ENCODE peak calls at places on chromosomes 2 and 18, in eight cellular contexts. J is T follicular helper cell; V is stimulated activated CD4-positive, alpha-beta T cell treated with anti-CD3 and anti-CD28 coated beads, Interleukin-1b, Interleukin-23, amount 100 ng/mL, for 4 hours; N is HTR-8/SVneo; O is activated T-helper 9 cell treated with anti-CD3 and anti-CD28 coated beads, Interleukin-2, amount 50 U/mL, for 16 hours; C is D341Med; Q is left kidney; M is NCI-H1105 treated with DMSO at 0.1 percent for 48 hours. L is an unnamed sample.

GRCh38 chr2:5696741-5697521 is 4.7 kb downstream of the SOX11 start:
- DNase-seq in N (no peak), C (peak; percentile 74), M (peak; percentile 66), Q (peak; percentile 86), V (no peak), J (no peak), O (no peak), L (no peak)

GRCh38 chr2:99066602-99067001 is 74.9 kb upstream of the C2orf15 start:
- DNase-seq in J (no peak), O (no peak), V (no peak), C (peak; percentile 29), Q (peak; percentile 58), N (peak; percentile 42), M (peak; percentile 69), L (no peak)

GRCh38 chr2:24559714-24560113 is 68.7 kb downstream of the NCOA1 start:
- DNase-seq in Q (no peak), N (no peak), C (no peak), V (no peak), J (no peak), M (no peak), O (no peak), L (no peak)

GRCh38 chr18:77209587-77209986 is 40.1 kb upstream of the GALR1 start:
- DNase-seq in O (no peak), Q (no peak), N (no peak), J (no peak), V (no peak), C (no peak), M (no peak), L (no peak)

GRCh38 chr2:176554107-176555048 is 285.1 kb downstream of the MTX2 start:
- DNase-seq in O (no peak), Q (peak; percentile 91), M (peak; percentile 77), V (no peak), N (peak; percentile 66), J (no peak), C (peak; percentile 60), L (peak; percentile 1)

GRCh38 chr2:204315236-204315662 is 230.0 kb upstream of the PARD3B start:
- DNase-seq in V (no peak), Q (peak; percentile 81), J (no peak), M (peak; percentile 32), N (no peak), C (no peak), O (no peak), L (no peak)

GRCh38 chr2:125224830-125225229 is 1199.7 kb downstream of the CNTNAP5 start:
- DNase-seq in O (no peak), N (no peak), J (no peak), M (no peak), V (no peak), Q (no peak), C (no peak), L (no peak)

GRCh38 chr2:54599326-54599710 is 124.1 kb upstream of the EML6 start:
- DNase-seq in V (no peak), M (no peak), J (no peak), C (no peak), O (no peak), N (no peak), Q (no peak), L (no peak)

GRCh38 chr2:19020144-19021099 is 338.0 kb downstream of the OSR1 start:
- DNase-seq in O (no peak), J (no peak), Q (no peak), M (no peak), N (no peak), V (no peak), C (no peak), L (no peak)

GRCh38 chr18:49081511-49082146 is 130.9 kb upstream of the SMAD7 start:
- DNase-seq in N (no peak), C (no peak), M (no peak), Q (no peak), J (no peak), O (no peak), V (no peak), L (no peak)

GRCh38 chr2:97966545-97967215 is 29.1 kb downstream of the TMEM131 start:
- DNase-seq in C (no peak), O (no peak), J (no peak), M (no peak), Q (no peak), V (no peak), N (no peak), L (no peak)

GRCh38 chr2:23545391-23545790 is 160.4 kb downstream of the KLHL29 start:
- DNase-seq in M (no peak), O (no peak), Q (no peak), C (no peak), N (peak; percentile 53), J (no peak), V (no peak), L (no peak)

GRCh38 chr2:15700610-15701325 is 109.1 kb downstream of the DDX1 start:
- DNase-seq in O (no peak), N (no peak), J (no peak), Q (no peak), C (no peak), M (no peak), V (no peak), L (no peak)

GRCh38 chr2:241314181-241314932 is 1.1 kb downstream of the HDLBP start:
- DNase-seq in Q (no peak), J (no peak), C (no peak), V (no peak), M (no peak), O (no peak), N (no peak), L (no peak)

GRCh38 chr2:212991120-212991519 is 160.3 kb downstream of the IKZF2 start:
- DNase-seq in O (no peak), Q (no peak), J (no peak), N (no peak), M (no peak), V (no peak), C (no peak), L (no peak)

GRCh38 chr18:74127483-74127750 is 20.2 kb downstream of the FBXO15 start:
- DNase-seq in V (no peak), Q (no peak), C (no peak), N (no peak), J (no peak), M (no peak), O (no peak), L (no peak)

GRCh38 chr2:237563816-237564215 is 2.6 kb upstream of the PRLH start:
- DNase-seq in C (no peak), O (no peak), Q (peak; percentile 90), J (no peak), M (no peak), N (no peak), V (no peak), L (no peak)

GRCh38 chr2:206979922-206980321 is 40.6 kb downstream of the CPO start:
- DNase-seq in C (no peak), O (no peak), J (no peak), N (no peak), M (no peak), V (no peak), Q (no peak), L (no peak)

GRCh38 chr2:95262896-95263542 is 11.2 kb upstream of the PROM2 start:
- DNase-seq in J (no peak), Q (no peak), V (no peak), O (no peak), N (no peak), M (no peak), C (no peak), L (no peak)

GRCh38 chr2:43210467-43211303 is 15.7 kb downstream of the ZFP36L2 start:
- DNase-seq in M (no peak), V (no peak), J (no peak), C (no peak), O (no peak), N (no peak), Q (peak; percentile 86), L (no peak)

GRCh38 chr18:40769786-40770185 is 1185.2 kb upstream of the PIK3C3 start:
- DNase-seq in O (no peak), C (no peak), Q (no peak), J (no peak), N (no peak), M (no peak), V (no peak), L (no peak)

GRCh38 chr2:73000808-73001570 is 70.5 kb downstream of the SFXN5 start:
- DNase-seq in M (no peak), Q (no peak), O (no peak), C (peak; percentile 3), V (no peak), J (no peak), N (no peak), L (no peak)

GRCh38 chr2:28534817-28535216 is 39.0 kb downstream of the PLB1 start:
- DNase-seq in Q (no peak), N (no peak), V (no peak), J (no peak), O (no peak), C (no peak), M (no peak), L (no peak)

GRCh38 chr2:172702451-172702850 is 33.2 kb upstream of the RAPGEF4 start:
- DNase-seq in O (no peak), J (no peak), Q (no peak), M (no peak), N (no peak), C (no peak), V (no peak), L (no peak)

GRCh38 chr2:173631123-173631450 is 276.4 kb downstream of the CDCA7 start:
- DNase-seq in N (no peak), M (no peak), V (no peak), J (no peak), Q (peak; percentile 92), O (no peak), C (no peak), L (no peak)

GRCh38 chr2:127581516-127582490 is 46.3 kb downstream of the MYO7B start:
- DNase-seq in O (no peak), J (no peak), C (peak; percentile 9), M (no peak), Q (no peak), N (no peak), V (no peak), L (no peak)

L was measured in effector CD8-positive, alpha-beta T cell.